ENCODE peak calls at places on chromosomes 13 and 19, in four cellular contexts. One of them, this sample, is unnamed.
A peak's percentile ranks its signal among the peaks of the same experiment; 100 is the strongest.

GRCh38 chr19:54684537-54684936 is 21.8 kb downstream of the LILRB4 start:
- DNase-seq in HepG2: peak; percentile 49
- DNase-seq in H1: no peak
- DNase-seq in A549: no peak
- DNase-seq in this sample: no peak

GRCh38 chr13:43432948-43433347 is 353.8 kb downstream of the ENOX1 start:
- DNase-seq in H1: no peak
- DNase-seq in HepG2: no peak
- DNase-seq in A549: no peak
- DNase-seq in this sample: no peak

GRCh38 chr13:78325585-78325984 is 277.8 kb downstream of the POU4F1 start:
- DNase-seq in H1: no peak
- DNase-seq in A549: no peak
- DNase-seq in HepG2: no peak
- DNase-seq in this sample: no peak

GRCh38 chr13:109393045-109393444 is 393.3 kb downstream of the IRS2 start:
- DNase-seq in A549: no peak
- DNase-seq in HepG2: no peak
- DNase-seq in H1: no peak
- DNase-seq in this sample: no peak

GRCh38 chr19:39008137-39008536 is 24.2 kb downstream of the FBXO27 start:
- DNase-seq in A549: no peak
- DNase-seq in HepG2: no peak
- DNase-seq in H1: no peak
- DNase-seq in this sample: no peak

GRCh38 chr19:1035998-1036621 is 3.8 kb upstream of the ABCA7 start:
- DNase-seq in A549: no peak
- DNase-seq in HepG2: no peak
- DNase-seq in H1: no peak
- DNase-seq in this sample: no peak

GRCh38 chr13:53064721-53065120 is 36.1 kb downstream of the OLFM4 start:
- DNase-seq in H1: no peak
- DNase-seq in HepG2: no peak
- DNase-seq in A549: no peak
- DNase-seq in this sample: no peak

GRCh38 chr19:42287017-42287825 is 14.7 kb upstream of the PRR19 start:
- DNase-seq in A549: no peak
- DNase-seq in H1: no peak
- DNase-seq in HepG2: no peak
- DNase-seq in this sample: no peak

GRCh38 chr13:107347641-107348369 is 779.9 kb upstream of the ARGLU1 start:
- DNase-seq in H1: no peak
- DNase-seq in A549: no peak
- DNase-seq in HepG2: no peak
- DNase-seq in this sample: no peak

GRCh38 chr13:107348471-107348870 is 780.5 kb upstream of the ARGLU1 start:
- DNase-seq in A549: no peak
- DNase-seq in H1: no peak
- DNase-seq in HepG2: no peak
- DNase-seq in this sample: peak; percentile 60

GRCh38 chr13:107348931-107349330 is 781.0 kb upstream of the ARGLU1 start:
- DNase-seq in A549: no peak
- DNase-seq in HepG2: no peak
- DNase-seq in H1: no peak
- DNase-seq in this sample: peak; percentile 70

GRCh38 chr13:107351305-107351704 is 783.4 kb upstream of the ARGLU1 start:
- DNase-seq in A549: no peak
- DNase-seq in H1: no peak
- DNase-seq in HepG2: no peak
- DNase-seq in this sample: peak; percentile 62
- TF ChIP-seq MAFK in A549: no peak
- TF ChIP-seq MAFK in H1: no peak
- TF ChIP-seq MAFK in HepG2: no peak
- TF ChIP-seq MAFK in this sample: no peak

DNA sequence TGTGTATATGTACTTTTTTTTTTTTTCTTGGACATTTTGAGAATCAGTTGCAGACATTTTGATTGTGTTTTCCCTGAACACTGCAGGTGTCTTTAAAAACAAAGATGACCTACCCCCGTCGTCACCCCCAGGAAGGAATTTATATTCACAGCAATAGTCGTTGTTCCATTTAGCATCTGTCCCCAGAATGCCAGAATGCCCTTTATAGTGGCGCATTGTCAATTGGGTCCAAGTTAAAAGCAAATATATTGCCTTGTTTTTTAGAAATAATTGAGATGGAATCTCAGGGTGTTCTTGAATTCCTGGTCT is 1.8 kb upstream of the RNF225 start:
- DNase-seq in H1: no peak
- DNase-seq in A549: no peak
- DNase-seq in HepG2: no peak
- DNase-seq in this sample: no peak
- TF ChIP-seq MAFK in H1: no peak
- TF ChIP-seq MAFK in A549: no peak
- TF ChIP-seq MAFK in HepG2: no peak
- TF ChIP-seq MAFK in this sample: no peak

DNA sequence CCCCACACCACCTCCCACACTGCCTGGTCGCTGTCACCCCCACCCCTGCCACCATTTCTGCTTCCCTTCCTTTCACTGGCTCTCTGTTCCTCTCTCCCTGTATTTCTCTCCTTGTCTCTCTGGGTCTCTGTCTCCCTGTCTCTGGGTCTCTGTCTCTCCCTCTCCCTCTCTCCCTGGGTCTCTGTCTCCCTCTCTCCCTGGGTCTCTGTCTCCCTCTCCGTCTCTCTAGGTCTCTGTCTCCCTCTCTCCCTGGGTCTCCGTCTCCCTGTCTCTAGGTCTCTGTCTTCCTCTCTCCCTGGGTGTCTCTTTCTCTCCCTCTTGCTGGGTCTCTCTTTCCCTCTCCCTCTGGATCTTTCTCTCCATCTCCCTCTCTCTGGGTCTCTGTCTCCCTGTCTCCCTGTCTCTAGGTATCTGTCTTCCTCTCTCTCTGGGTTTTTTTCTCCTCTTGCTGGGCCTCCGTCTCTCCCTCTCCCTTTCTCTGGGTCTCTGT is 21.6 kb downstream of the KLHL26 start:
- DNase-seq in A549: no peak
- DNase-seq in HepG2: no peak
- DNase-seq in H1: no peak
- DNase-seq in this sample: no peak
- TF ChIP-seq MAFK in A549: no peak
- TF ChIP-seq MAFK in HepG2: no peak
- TF ChIP-seq MAFK in H1: no peak
- TF ChIP-seq MAFK in this sample: no peak

DNA sequence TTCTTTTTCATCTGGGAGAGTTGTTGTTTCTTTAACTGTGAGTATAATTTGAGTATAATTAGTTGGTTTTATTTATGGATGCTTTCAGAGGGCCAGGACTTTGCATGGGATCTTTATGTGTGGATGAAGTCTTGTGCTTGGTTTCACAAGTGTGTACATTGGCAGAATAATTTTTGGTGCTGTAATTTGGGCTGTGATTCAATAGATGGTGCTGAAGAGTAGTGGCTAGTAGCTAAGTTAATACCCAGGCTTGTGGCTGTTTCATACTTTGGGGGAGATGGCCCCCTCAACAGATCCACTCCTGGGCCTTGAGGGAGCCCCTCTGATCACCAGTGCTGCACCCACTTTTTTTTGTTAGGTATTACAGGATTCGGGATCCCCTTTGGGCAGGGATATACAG is 1142.4 kb downstream of the SLITRK1 start:
- DNase-seq in HepG2: no peak
- DNase-seq in A549: no peak
- DNase-seq in H1: no peak
- DNase-seq in this sample: peak; percentile 12
- TF ChIP-seq MAFK in HepG2: no peak
- TF ChIP-seq MAFK in A549: no peak
- TF ChIP-seq MAFK in H1: no peak
- TF ChIP-seq MAFK in this sample: no peak

This sample was measured in IMR-90.